ENCODE peak calls at places on chromosomes 3 and 15, in ten cellular contexts. One of them, this sample, is unnamed.

GRCh38 chr3:42192334-42193200 is 73.4 kb downstream of the CCK start:
- DNase-seq in choroid plexus epithelial cell: peak; percentile 66
- DNase-seq in mesenchymal stem cell: peak; percentile 50
- DNase-seq in CD8-positive, alpha-beta memory T cell: no peak
- DNase-seq in ELF-1: no peak
- DNase-seq in stimulated activated naive CD4-positive, alpha-beta T cell treated with Interleukin-2 at 50 U/mL for 16 hours: no peak
- DNase-seq in activated naive CD4-positive, alpha-beta T cell treated with anti-CD3 and anti-CD28 coated beads for 36 hours: no peak
- DNase-seq in stimulated activated CD8-positive, alpha-beta memory T cell treated with anti-CD3 and anti-CD28 coated beads, Interleukin-4, amount 100 ng/mL, for 1 hour: no peak
- DNase-seq in activated CD4-positive, alpha-beta T cell treated with anti-CD3 and anti-CD28 coated beads for 48 hours: no peak
- DNase-seq in NCI-H1092: no peak
- DNase-seq in this sample: no peak

GRCh38 chr3:197308591-197308990 is 10.2 kb upstream of the DLG1 start:
- DNase-seq in choroid plexus epithelial cell: peak; percentile 82
- DNase-seq in mesenchymal stem cell: peak; percentile 89
- DNase-seq in CD8-positive, alpha-beta memory T cell: no peak
- DNase-seq in ELF-1: no peak
- DNase-seq in stimulated activated naive CD4-positive, alpha-beta T cell treated with Interleukin-2 at 50 U/mL for 16 hours: no peak
- DNase-seq in activated naive CD4-positive, alpha-beta T cell treated with anti-CD3 and anti-CD28 coated beads for 36 hours: no peak
- DNase-seq in stimulated activated CD8-positive, alpha-beta memory T cell treated with anti-CD3 and anti-CD28 coated beads, Interleukin-4, amount 100 ng/mL, for 1 hour: no peak
- DNase-seq in activated CD4-positive, alpha-beta T cell treated with anti-CD3 and anti-CD28 coated beads for 48 hours: no peak
- DNase-seq in NCI-H1092: no peak
- DNase-seq in this sample: no peak

GRCh38 chr3:71397046-71397445 is 186.5 kb downstream of the FOXP1 start:
- DNase-seq in choroid plexus epithelial cell: peak; percentile 56
- DNase-seq in mesenchymal stem cell: peak; percentile 28
- DNase-seq in CD8-positive, alpha-beta memory T cell: no peak
- DNase-seq in ELF-1: no peak
- DNase-seq in stimulated activated naive CD4-positive, alpha-beta T cell treated with Interleukin-2 at 50 U/mL for 16 hours: no peak
- DNase-seq in activated naive CD4-positive, alpha-beta T cell treated with anti-CD3 and anti-CD28 coated beads for 36 hours: peak; percentile 35
- DNase-seq in stimulated activated CD8-positive, alpha-beta memory T cell treated with anti-CD3 and anti-CD28 coated beads, Interleukin-4, amount 100 ng/mL, for 1 hour: no peak
- DNase-seq in activated CD4-positive, alpha-beta T cell treated with anti-CD3 and anti-CD28 coated beads for 48 hours: no peak
- DNase-seq in NCI-H1092: no peak
- DNase-seq in this sample: no peak

GRCh38 chr15:60971719-60972118 is 257.4 kb downstream of the RORA start:
- DNase-seq in choroid plexus epithelial cell: no peak
- DNase-seq in mesenchymal stem cell: no peak
- DNase-seq in CD8-positive, alpha-beta memory T cell: no peak
- DNase-seq in ELF-1: no peak
- DNase-seq in stimulated activated naive CD4-positive, alpha-beta T cell treated with Interleukin-2 at 50 U/mL for 16 hours: no peak
- DNase-seq in activated naive CD4-positive, alpha-beta T cell treated with anti-CD3 and anti-CD28 coated beads for 36 hours: no peak
- DNase-seq in stimulated activated CD8-positive, alpha-beta memory T cell treated with anti-CD3 and anti-CD28 coated beads, Interleukin-4, amount 100 ng/mL, for 1 hour: no peak
- DNase-seq in activated CD4-positive, alpha-beta T cell treated with anti-CD3 and anti-CD28 coated beads for 48 hours: no peak
- DNase-seq in NCI-H1092: no peak
- DNase-seq in this sample: no peak

GRCh38 chr3:103055021-103055420 is 620.2 kb downstream of the ZPLD1 start:
- DNase-seq in choroid plexus epithelial cell: no peak
- DNase-seq in mesenchymal stem cell: no peak
- DNase-seq in CD8-positive, alpha-beta memory T cell: no peak
- DNase-seq in ELF-1: no peak
- DNase-seq in stimulated activated naive CD4-positive, alpha-beta T cell treated with Interleukin-2 at 50 U/mL for 16 hours: no peak
- DNase-seq in activated naive CD4-positive, alpha-beta T cell treated with anti-CD3 and anti-CD28 coated beads for 36 hours: no peak
- DNase-seq in stimulated activated CD8-positive, alpha-beta memory T cell treated with anti-CD3 and anti-CD28 coated beads, Interleukin-4, amount 100 ng/mL, for 1 hour: no peak
- DNase-seq in activated CD4-positive, alpha-beta T cell treated with anti-CD3 and anti-CD28 coated beads for 48 hours: no peak
- DNase-seq in NCI-H1092: no peak
- DNase-seq in this sample: no peak

GRCh38 chr3:15440891-15441290 is 13.5 kb downstream of the EAF1 start:
- DNase-seq in choroid plexus epithelial cell: peak; percentile 40
- DNase-seq in mesenchymal stem cell: no peak
- DNase-seq in CD8-positive, alpha-beta memory T cell: no peak
- DNase-seq in ELF-1: no peak
- DNase-seq in stimulated activated naive CD4-positive, alpha-beta T cell treated with Interleukin-2 at 50 U/mL for 16 hours: no peak
- DNase-seq in activated naive CD4-positive, alpha-beta T cell treated with anti-CD3 and anti-CD28 coated beads for 36 hours: no peak
- DNase-seq in stimulated activated CD8-positive, alpha-beta memory T cell treated with anti-CD3 and anti-CD28 coated beads, Interleukin-4, amount 100 ng/mL, for 1 hour: no peak
- DNase-seq in activated CD4-positive, alpha-beta T cell treated with anti-CD3 and anti-CD28 coated beads for 48 hours: no peak
- DNase-seq in NCI-H1092: no peak
- DNase-seq in this sample: no peak

GRCh38 chr15:34853001-34853758 is 57.8 kb upstream of the ACTC1 start:
- DNase-seq in choroid plexus epithelial cell: peak; percentile 82
- DNase-seq in mesenchymal stem cell: peak; percentile 3
- DNase-seq in CD8-positive, alpha-beta memory T cell: no peak
- DNase-seq in ELF-1: no peak
- DNase-seq in stimulated activated naive CD4-positive, alpha-beta T cell treated with Interleukin-2 at 50 U/mL for 16 hours: no peak
- DNase-seq in activated naive CD4-positive, alpha-beta T cell treated with anti-CD3 and anti-CD28 coated beads for 36 hours: no peak
- DNase-seq in stimulated activated CD8-positive, alpha-beta memory T cell treated with anti-CD3 and anti-CD28 coated beads, Interleukin-4, amount 100 ng/mL, for 1 hour: no peak
- DNase-seq in activated CD4-positive, alpha-beta T cell treated with anti-CD3 and anti-CD28 coated beads for 48 hours: no peak
- DNase-seq in NCI-H1092: no peak
- DNase-seq in this sample: peak; percentile 17

GRCh38 chr3:99878005-99878404 is 60.3 kb downstream of the CMSS1 start:
- DNase-seq in choroid plexus epithelial cell: peak; percentile 80
- DNase-seq in mesenchymal stem cell: peak; percentile 94
- DNase-seq in CD8-positive, alpha-beta memory T cell: no peak
- DNase-seq in ELF-1: no peak
- DNase-seq in stimulated activated naive CD4-positive, alpha-beta T cell treated with Interleukin-2 at 50 U/mL for 16 hours: no peak
- DNase-seq in activated naive CD4-positive, alpha-beta T cell treated with anti-CD3 and anti-CD28 coated beads for 36 hours: no peak
- DNase-seq in stimulated activated CD8-positive, alpha-beta memory T cell treated with anti-CD3 and anti-CD28 coated beads, Interleukin-4, amount 100 ng/mL, for 1 hour: no peak
- DNase-seq in activated CD4-positive, alpha-beta T cell treated with anti-CD3 and anti-CD28 coated beads for 48 hours: no peak
- DNase-seq in NCI-H1092: no peak
- DNase-seq in this sample: no peak

GRCh38 chr3:123780656-123781055 is 103.5 kb downstream of the MYLK start:
- DNase-seq in choroid plexus epithelial cell: no peak
- DNase-seq in mesenchymal stem cell: peak; percentile 71
- DNase-seq in CD8-positive, alpha-beta memory T cell: no peak
- DNase-seq in ELF-1: no peak
- DNase-seq in stimulated activated naive CD4-positive, alpha-beta T cell treated with Interleukin-2 at 50 U/mL for 16 hours: no peak
- DNase-seq in activated naive CD4-positive, alpha-beta T cell treated with anti-CD3 and anti-CD28 coated beads for 36 hours: no peak
- DNase-seq in stimulated activated CD8-positive, alpha-beta memory T cell treated with anti-CD3 and anti-CD28 coated beads, Interleukin-4, amount 100 ng/mL, for 1 hour: no peak
- DNase-seq in activated CD4-positive, alpha-beta T cell treated with anti-CD3 and anti-CD28 coated beads for 48 hours: no peak
- DNase-seq in NCI-H1092: no peak
- DNase-seq in this sample: no peak

GRCh38 chr3:15108082-15108545 is 9.2 kb upstream of the RBSN start:
- DNase-seq in choroid plexus epithelial cell: peak; percentile 84
- DNase-seq in mesenchymal stem cell: peak; percentile 70
- DNase-seq in CD8-positive, alpha-beta memory T cell: peak; percentile 69
- DNase-seq in ELF-1: peak; percentile 77
- DNase-seq in stimulated activated naive CD4-positive, alpha-beta T cell treated with Interleukin-2 at 50 U/mL for 16 hours: peak; percentile 67
- DNase-seq in activated naive CD4-positive, alpha-beta T cell treated with anti-CD3 and anti-CD28 coated beads for 36 hours: peak; percentile 76
- DNase-seq in stimulated activated CD8-positive, alpha-beta memory T cell treated with anti-CD3 and anti-CD28 coated beads, Interleukin-4, amount 100 ng/mL, for 1 hour: peak; percentile 52
- DNase-seq in activated CD4-positive, alpha-beta T cell treated with anti-CD3 and anti-CD28 coated beads for 48 hours: peak; percentile 83
- DNase-seq in NCI-H1092: peak; percentile 63
- DNase-seq in this sample: peak; percentile 16

GRCh38 chr15:84982301-84982920 is 755 bp downstream of the PDE8A start:
- DNase-seq in choroid plexus epithelial cell: peak; percentile 47
- DNase-seq in mesenchymal stem cell: peak; percentile 51
- DNase-seq in CD8-positive, alpha-beta memory T cell: peak; percentile 65
- DNase-seq in ELF-1: peak; percentile 65
- DNase-seq in stimulated activated naive CD4-positive, alpha-beta T cell treated with Interleukin-2 at 50 U/mL for 16 hours: peak; percentile 38
- DNase-seq in activated naive CD4-positive, alpha-beta T cell treated with anti-CD3 and anti-CD28 coated beads for 36 hours: peak; percentile 88
- DNase-seq in stimulated activated CD8-positive, alpha-beta memory T cell treated with anti-CD3 and anti-CD28 coated beads, Interleukin-4, amount 100 ng/mL, for 1 hour: no peak
- DNase-seq in activated CD4-positive, alpha-beta T cell treated with anti-CD3 and anti-CD28 coated beads for 48 hours: peak; percentile 69
- DNase-seq in NCI-H1092: no peak
- DNase-seq in this sample: no peak

GRCh38 chr3:156987946-156988345 is 161.8 kb downstream of the LEKR1 start:
- DNase-seq in choroid plexus epithelial cell: no peak
- DNase-seq in mesenchymal stem cell: no peak
- DNase-seq in CD8-positive, alpha-beta memory T cell: no peak
- DNase-seq in ELF-1: no peak
- DNase-seq in stimulated activated naive CD4-positive, alpha-beta T cell treated with Interleukin-2 at 50 U/mL for 16 hours: no peak
- DNase-seq in activated naive CD4-positive, alpha-beta T cell treated with anti-CD3 and anti-CD28 coated beads for 36 hours: no peak
- DNase-seq in stimulated activated CD8-positive, alpha-beta memory T cell treated with anti-CD3 and anti-CD28 coated beads, Interleukin-4, amount 100 ng/mL, for 1 hour: no peak
- DNase-seq in activated CD4-positive, alpha-beta T cell treated with anti-CD3 and anti-CD28 coated beads for 48 hours: no peak
- DNase-seq in NCI-H1092: no peak
- DNase-seq in this sample: no peak

GRCh38 chr3:127266186-127266585 is 21.7 kb downstream of the PRR20G start:
- DNase-seq in choroid plexus epithelial cell: no peak
- DNase-seq in mesenchymal stem cell: no peak
- DNase-seq in CD8-positive, alpha-beta memory T cell: no peak
- DNase-seq in ELF-1: no peak
- DNase-seq in stimulated activated naive CD4-positive, alpha-beta T cell treated with Interleukin-2 at 50 U/mL for 16 hours: no peak
- DNase-seq in activated naive CD4-positive, alpha-beta T cell treated with anti-CD3 and anti-CD28 coated beads for 36 hours: no peak
- DNase-seq in stimulated activated CD8-positive, alpha-beta memory T cell treated with anti-CD3 and anti-CD28 coated beads, Interleukin-4, amount 100 ng/mL, for 1 hour: no peak
- DNase-seq in activated CD4-positive, alpha-beta T cell treated with anti-CD3 and anti-CD28 coated beads for 48 hours: no peak
- DNase-seq in NCI-H1092: no peak
- DNase-seq in this sample: no peak

GRCh38 chr3:13081603-13082360 is 8.6 kb upstream of the IQSEC1 start:
- DNase-seq in choroid plexus epithelial cell: no peak
- DNase-seq in mesenchymal stem cell: no peak
- DNase-seq in CD8-positive, alpha-beta memory T cell: no peak
- DNase-seq in ELF-1: no peak
- DNase-seq in stimulated activated naive CD4-positive, alpha-beta T cell treated with Interleukin-2 at 50 U/mL for 16 hours: no peak
- DNase-seq in activated naive CD4-positive, alpha-beta T cell treated with anti-CD3 and anti-CD28 coated beads for 36 hours: no peak
- DNase-seq in stimulated activated CD8-positive, alpha-beta memory T cell treated with anti-CD3 and anti-CD28 coated beads, Interleukin-4, amount 100 ng/mL, for 1 hour: no peak
- DNase-seq in activated CD4-positive, alpha-beta T cell treated with anti-CD3 and anti-CD28 coated beads for 48 hours: no peak
- DNase-seq in NCI-H1092: no peak
- DNase-seq in this sample: no peak

GRCh38 chr15:90949979-90950675 is 4.6 kb upstream of the RCCD1 start:
- DNase-seq in choroid plexus epithelial cell: no peak
- DNase-seq in mesenchymal stem cell: no peak
- DNase-seq in CD8-positive, alpha-beta memory T cell: no peak
- DNase-seq in ELF-1: no peak
- DNase-seq in stimulated activated naive CD4-positive, alpha-beta T cell treated with Interleukin-2 at 50 U/mL for 16 hours: no peak
- DNase-seq in activated naive CD4-positive, alpha-beta T cell treated with anti-CD3 and anti-CD28 coated beads for 36 hours: no peak
- DNase-seq in stimulated activated CD8-positive, alpha-beta memory T cell treated with anti-CD3 and anti-CD28 coated beads, Interleukin-4, amount 100 ng/mL, for 1 hour: no peak
- DNase-seq in activated CD4-positive, alpha-beta T cell treated with anti-CD3 and anti-CD28 coated beads for 48 hours: no peak
- DNase-seq in NCI-H1092: no peak
- DNase-seq in this sample: no peak

GRCh38 chr3:58998476-58999117 is 51.2 kb downstream of the CFAP20DC start:
- DNase-seq in choroid plexus epithelial cell: peak; percentile 92
- DNase-seq in mesenchymal stem cell: peak; percentile 94
- DNase-seq in CD8-positive, alpha-beta memory T cell: no peak
- DNase-seq in ELF-1: no peak
- DNase-seq in stimulated activated naive CD4-positive, alpha-beta T cell treated with Interleukin-2 at 50 U/mL for 16 hours: peak; percentile 11
- DNase-seq in activated naive CD4-positive, alpha-beta T cell treated with anti-CD3 and anti-CD28 coated beads for 36 hours: peak; percentile 47
- DNase-seq in stimulated activated CD8-positive, alpha-beta memory T cell treated with anti-CD3 and anti-CD28 coated beads, Interleukin-4, amount 100 ng/mL, for 1 hour: no peak
- DNase-seq in activated CD4-positive, alpha-beta T cell treated with anti-CD3 and anti-CD28 coated beads for 48 hours: peak; percentile 47
- DNase-seq in NCI-H1092: no peak
- DNase-seq in this sample: no peak

GRCh38 chr3:113222412-113223086 is 11.2 kb downstream of the BOC start:
- DNase-seq in choroid plexus epithelial cell: no peak
- DNase-seq in mesenchymal stem cell: no peak
- DNase-seq in CD8-positive, alpha-beta memory T cell: no peak
- DNase-seq in ELF-1: no peak
- DNase-seq in stimulated activated naive CD4-positive, alpha-beta T cell treated with Interleukin-2 at 50 U/mL for 16 hours: no peak
- DNase-seq in activated naive CD4-positive, alpha-beta T cell treated with anti-CD3 and anti-CD28 coated beads for 36 hours: no peak
- DNase-seq in stimulated activated CD8-positive, alpha-beta memory T cell treated with anti-CD3 and anti-CD28 coated beads, Interleukin-4, amount 100 ng/mL, for 1 hour: no peak
- DNase-seq in activated CD4-positive, alpha-beta T cell treated with anti-CD3 and anti-CD28 coated beads for 48 hours: no peak
- DNase-seq in NCI-H1092: peak; percentile 50
- DNase-seq in this sample: no peak

GRCh38 chr15:98493966-98494511 is 154.3 kb upstream of the IGF1R start:
- DNase-seq in choroid plexus epithelial cell: no peak
- DNase-seq in mesenchymal stem cell: no peak
- DNase-seq in CD8-positive, alpha-beta memory T cell: no peak
- DNase-seq in ELF-1: no peak
- DNase-seq in stimulated activated naive CD4-positive, alpha-beta T cell treated with Interleukin-2 at 50 U/mL for 16 hours: no peak
- DNase-seq in activated naive CD4-positive, alpha-beta T cell treated with anti-CD3 and anti-CD28 coated beads for 36 hours: no peak
- DNase-seq in stimulated activated CD8-positive, alpha-beta memory T cell treated with anti-CD3 and anti-CD28 coated beads, Interleukin-4, amount 100 ng/mL, for 1 hour: no peak
- DNase-seq in activated CD4-positive, alpha-beta T cell treated with anti-CD3 and anti-CD28 coated beads for 48 hours: no peak
- DNase-seq in NCI-H1092: no peak
- DNase-seq in this sample: no peak

GRCh38 chr3:192802957-192803899 is 75.9 kb upstream of the FGF12 start:
- DNase-seq in choroid plexus epithelial cell: peak; percentile 83
- DNase-seq in mesenchymal stem cell: peak; percentile 53
- DNase-seq in CD8-positive, alpha-beta memory T cell: no peak
- DNase-seq in ELF-1: peak; percentile 13
- DNase-seq in stimulated activated naive CD4-positive, alpha-beta T cell treated with Interleukin-2 at 50 U/mL for 16 hours: no peak
- DNase-seq in activated naive CD4-positive, alpha-beta T cell treated with anti-CD3 and anti-CD28 coated beads for 36 hours: no peak
- DNase-seq in stimulated activated CD8-positive, alpha-beta memory T cell treated with anti-CD3 and anti-CD28 coated beads, Interleukin-4, amount 100 ng/mL, for 1 hour: no peak
- DNase-seq in activated CD4-positive, alpha-beta T cell treated with anti-CD3 and anti-CD28 coated beads for 48 hours: no peak
- DNase-seq in NCI-H1092: peak; percentile 27
- DNase-seq in this sample: peak; percentile 42